ENCODE peak calls at places on chromosomes 12 and 14, in four cellular contexts. I is AG04450, X is heart right ventricle, J is neural progenitor cell. O is an unnamed sample.

GRCh38 chr12:49920241-49920914 is 16.7 kb upstream of the FAIM2 start:
- DNase-seq in I (no peak), X (no peak), J (no peak), O (peak)

GRCh38 chr12:103548622-103549601 is 38.2 kb upstream of the STAB2 start:
- DNase-seq in I (peak), X (peak), J (peak), O (peak)

GRCh38 chr12:79056775-79057174 is 192.2 kb downstream of the SYT1 start:
- DNase-seq in I (no peak), X (no peak), J (no peak), O (no peak)

GRCh38 chr14:101112351-101113107 is 209.0 kb upstream of the RTL1 start:
- DNase-seq in I (no peak), X (no peak), J (no peak), O (peak)

GRCh38 chr12:32906407-32907165 is 10.0 kb upstream of the PKP2 start:
- DNase-seq in I (no peak), X (no peak), J (no peak), O (no peak)

GRCh38 chr12:110917467-110917866 is 2.9 kb downstream of the MYL2 start:
- DNase-seq in I (no peak), X (no peak), J (no peak), O (no peak)

GRCh38 chr12:132216354-132216987 is 72.2 kb downstream of the NOC4L start:
- DNase-seq in I (no peak), X (no peak), J (no peak), O (no peak)

GRCh38 chr12:25254271-25254880 is 3.6 kb upstream of the KRAS start:
- DNase-seq in I (no peak), X (no peak), J (no peak), O (no peak)

GRCh38 chr12:108685469-108686247 is 45.7 kb downstream of the CORO1C start:
- DNase-seq in I (no peak), X (no peak), J (no peak), O (no peak)

GRCh38 chr12:115870527-115870926 is 407.0 kb downstream of the MED13L start:
- DNase-seq in I (no peak), X (peak), J (no peak), O (no peak)

GRCh38 chr12:95412826-95413311 is 61.1 kb upstream of the METAP2 start:
- DNase-seq in I (peak), X (no peak), J (no peak), O (no peak)

GRCh38 chr14:69349091-69349777 is 48.9 kb downstream of the ERH start:
- DNase-seq in I (no peak), X (no peak), J (no peak), O (no peak)

GRCh38 chr12:124862768-124863408 is 776 bp downstream of the SCARB1 start:
- DNase-seq in I (no peak), X (no peak), J (peak), O (no peak)

GRCh38 chr14:37985826-37986470 is 221.8 kb upstream of the SSTR1 start:
- DNase-seq in I (peak), X (peak), J (peak), O (no peak)

GRCh38 chr14:35341454-35342159 is 49.4 kb downstream of the PSMA6 start:
- DNase-seq in I (peak), X (peak), J (peak), O (peak)

GRCh38 chr12:51898937-51899336 is 8.4 kb upstream of the ACVRL1 start:
- DNase-seq in I (no peak), X (no peak), J (no peak), O (no peak)

GRCh38 chr14:37411079-37411735 is 183.8 kb downstream of the FOXA1 start:
- DNase-seq in I (no peak), X (no peak), J (no peak), O (no peak)

GRCh38 chr12:60345442-60345841 is 749.6 kb downstream of the SLC16A7 start:
- DNase-seq in I (no peak), X (no peak), J (no peak), O (no peak)

GRCh38 chr14:81953419-81953818 is 419.8 kb upstream of the SEL1L start:
- DNase-seq in I (no peak), X (no peak), J (peak), O (no peak)

GRCh38 chr12:129067482-129067881 is 214.2 kb downstream of the GLT1D1 start:
- DNase-seq in I (no peak), X (no peak), J (peak), O (no peak)

GRCh38 chr14:35879654-35880249 is 53.6 kb downstream of the BRMS1L start:
- DNase-seq in I (no peak), X (no peak), J (peak), O (no peak)

GRCh38 chr12:95774311-95775045 is 16.1 kb downstream of the NTN4 start:
- DNase-seq in I (no peak), X (no peak), J (no peak), O (no peak)

GRCh38 chr14:78606111-78606510 is 435.9 kb downstream of the NRXN3 start:
- DNase-seq in I (no peak), X (no peak), J (no peak), O (no peak)

GRCh38 chr14:31945074-31945613 is 132.0 kb upstream of the ARHGAP5 start:
- DNase-seq in I (no peak), X (no peak), J (no peak), O (no peak)

GRCh38 chr14:24186831-24187537 is 1.6 kb downstream of the IPO4 start:
- DNase-seq in I (no peak), X (no peak), J (no peak), O (no peak)

GRCh38 chr12:64876388-64877071 is 52.1 kb downstream of the TBC1D30 start:
- DNase-seq in I (no peak), X (no peak), J (no peak), O (no peak)

GRCh38 chr14:57578427-57579220 is 85.0 kb upstream of the CCDC198 start:
- DNase-seq in I (no peak), X (no peak), J (no peak), O (no peak)

GRCh38 chr12:6327159-6327558 is 14.7 kb downstream of the TNFRSF1A start:
- DNase-seq in I (no peak), X (no peak), J (no peak), O (no peak)

GRCh38 chr12:54300267-54300731 is 516 bp downstream of the NFE2 start:
- DNase-seq in I (no peak), X (no peak), J (no peak), O (no peak)

DNA sequence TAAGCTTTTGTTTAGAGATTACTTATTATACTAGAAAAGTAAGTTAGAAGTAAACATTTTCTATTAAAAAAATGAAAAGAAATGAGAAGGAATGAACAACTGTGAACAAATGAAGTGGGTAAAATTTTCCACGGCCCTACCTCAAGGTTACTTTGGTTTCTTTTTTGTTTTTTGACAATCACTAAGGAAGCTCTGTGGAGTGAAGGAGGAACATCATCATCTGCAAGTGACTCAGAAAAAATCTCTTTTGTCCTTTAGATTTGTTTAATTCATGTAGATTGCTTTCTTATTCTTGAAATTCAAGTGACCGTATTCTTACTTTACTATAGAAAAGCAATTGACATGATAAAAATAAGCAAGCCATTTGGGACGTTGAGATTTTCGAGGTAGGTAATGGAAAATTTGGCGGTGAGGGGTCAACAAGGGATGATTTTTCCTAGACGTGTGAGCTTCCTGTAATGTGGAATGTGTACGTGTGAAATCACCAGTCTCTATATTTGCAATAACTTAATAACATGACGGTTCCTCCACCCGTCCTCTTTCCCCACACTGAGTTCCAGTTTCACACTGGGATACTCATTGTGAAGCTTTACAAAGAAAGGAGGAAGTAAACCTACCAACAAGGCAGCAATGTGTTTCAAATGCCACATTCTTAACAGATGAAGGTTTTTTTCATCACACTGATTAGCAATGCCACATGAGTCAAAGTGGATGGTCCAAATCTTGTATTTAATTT is 62.3 kb upstream of the EGLN3 start:
- DNase-seq in I (no peak), X (no peak), J (no peak), O (no peak)
- H3K27ac ChIP-seq in I (no peak), X (no peak), J (peak), O (no peak)

GRCh38 chr14:95488376-95489162 is 27.9 kb downstream of the SYNE3 start:
- DNase-seq in I (no peak), X (no peak), J (no peak), O (no peak)
- H3K27ac ChIP-seq in I (no peak), X (peak), J (no peak), O (peak)

DNA sequence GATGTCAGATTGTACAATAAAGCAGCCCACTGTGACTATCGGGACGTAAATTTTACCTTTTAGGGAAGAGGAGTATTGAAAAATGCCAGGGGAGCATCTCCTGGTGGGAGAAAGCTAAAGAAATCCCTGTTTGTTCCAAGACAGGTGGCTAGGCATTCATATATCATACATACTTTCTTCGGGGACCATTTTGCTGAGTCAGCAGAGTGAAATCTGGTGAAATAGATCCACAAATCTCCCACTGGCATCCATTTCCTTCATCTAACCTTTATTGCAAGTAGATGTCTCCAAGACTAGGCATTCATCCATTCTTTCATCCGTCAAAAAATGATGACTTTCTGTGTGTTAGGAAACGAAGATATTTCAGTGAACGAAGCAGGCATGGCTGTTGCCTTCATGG is 107.1 kb downstream of the BMP4 start:
- DNase-seq in I (no peak), X (no peak), J (no peak), O (no peak)
- H3K27ac ChIP-seq in I (no peak), X (no peak), J (no peak), O (no peak)

GRCh38 chr14:89384023-89384422 is 33.0 kb downstream of the FOXN3 start:
- DNase-seq in I (no peak), X (no peak), J (no peak), O (peak)

GRCh38 chr14:89387922-89388685 is 28.9 kb downstream of the FOXN3 start:
- DNase-seq in I (no peak), X (no peak), J (no peak), O (no peak)

GRCh38 chr14:89384636-89385035 is 32.4 kb downstream of the FOXN3 start:
- DNase-seq in I (no peak), X (no peak), J (no peak), O (peak)

GRCh38 chr14:89388853-89389252 is 28.2 kb downstream of the FOXN3 start:
- DNase-seq in I (no peak), X (no peak), J (peak), O (peak)

GRCh38 chr14:89386214-89386886 is 30.7 kb downstream of the FOXN3 start:
- DNase-seq in I (no peak), X (no peak), J (no peak), O (peak)
- H3K27ac ChIP-seq in I (no peak), X (peak), J (no peak), O (no peak)

O was measured in ascending aorta.